ENCODE peak calls at places on chromosomes 7 and 10, in eight cellular contexts. V, R, B, L, J, S, F and X are unnamed samples.

GRCh38 chr10:126438407-126438783 is 50.1 kb upstream of the ADAM12 start:
- DNase-seq in S (no peak), B (no peak), L (no peak), F (no peak), R (no peak), J (no peak), V (no peak), X (no peak)

GRCh38 chr7:76191783-76192240 is 9.9 kb upstream of the SRRM3 start:
- DNase-seq in S (peak), V (no peak), B (peak), R (peak), L (no peak), F (peak), J (no peak), X (peak)

GRCh38 chr10:61931620-61932332 is 30.3 kb downstream of the ARID5B start:
- DNase-seq in J (no peak), F (no peak), S (no peak), R (no peak), B (no peak), V (no peak), L (no peak), X (no peak)

GRCh38 chr7:44102846-44103565 is 1.1 kb upstream of the AEBP1 start:
- DNase-seq in L (no peak), S (no peak), V (no peak), F (no peak), B (no peak), J (no peak), R (no peak), X (no peak)

GRCh38 chr7:78095549-78095948 is 297.0 kb downstream of the PHTF2 start:
- DNase-seq in S (no peak), V (no peak), R (no peak), F (no peak), B (no peak), L (no peak), J (no peak), X (no peak)

GRCh38 chr10:131435232-131435631 is 123.7 kb upstream of the TCERG1L start:
- DNase-seq in R (no peak), B (no peak), L (no peak), J (no peak), V (no peak), S (no peak), F (no peak), X (no peak)

GRCh38 chr7:44567884-44568283 is 5.8 kb downstream of the DDX56 start:
- DNase-seq in F (no peak), J (no peak), S (no peak), V (no peak), B (no peak), L (no peak), R (no peak), X (no peak)

GRCh38 chr10:101780818-101781654 is 2.2 kb downstream of the NPM3 start:
- DNase-seq in B (peak), F (peak), R (peak), V (peak), J (peak), L (peak), S (peak), X (peak)

GRCh38 chr10:86648706-86649426 is 5.5 kb upstream of the OPN4 start:
- DNase-seq in B (no peak), S (no peak), J (no peak), F (no peak), L (no peak), R (no peak), V (peak), X (no peak)

GRCh38 chr10:62043493-62043938 is 142.0 kb downstream of the ARID5B start:
- DNase-seq in V (no peak), R (no peak), B (no peak), J (no peak), S (no peak), F (no peak), L (no peak), X (no peak)

GRCh38 chr7:8176370-8177081 is 85.4 kb downstream of the ICA1 start:
- DNase-seq in F (no peak), L (no peak), S (no peak), J (peak), B (no peak), V (no peak), R (no peak), X (peak)

GRCh38 chr7:44988718-44989117 is 9.9 kb upstream of the MYO1G start:
- DNase-seq in L (no peak), F (no peak), J (no peak), B (no peak), S (no peak), R (no peak), V (no peak), X (no peak)

GRCh38 chr7:143934526-143935340 is at the start of gene OR2F2:
- DNase-seq in F (no peak), R (no peak), J (no peak), B (no peak), V (no peak), S (peak), L (no peak), X (no peak)

GRCh38 chr7:127251458-127252379 is 1.0 kb downstream of the GRM8 start:
- DNase-seq in S (no peak), F (no peak), V (peak), R (peak), L (no peak), J (no peak), B (no peak), X (no peak)

GRCh38 chr7:25012254-25012653 is 32.3 kb upstream of the OSBPL3 start:
- DNase-seq in J (no peak), S (no peak), L (no peak), R (no peak), V (no peak), F (no peak), B (no peak), X (no peak)

GRCh38 chr10:132637477-132638129 is 100.0 kb downstream of the INPP5A start:
- DNase-seq in B (peak), F (peak), L (peak), R (peak), S (peak), J (peak), V (peak), X (no peak)

GRCh38 chr7:47254081-47255006 is 327.6 kb downstream of the TNS3 start:
- DNase-seq in S (peak), J (no peak), R (peak), L (no peak), B (no peak), V (peak), F (peak), X (peak)

GRCh38 chr10:30863516-30864210 is 168.0 kb downstream of the ZNF438 start:
- DNase-seq in V (no peak), R (no peak), L (no peak), J (no peak), B (no peak), F (no peak), S (no peak), X (no peak)

GRCh38 chr10:14535497-14536199 is 204.9 kb upstream of the FRMD4A start:
- DNase-seq in L (no peak), F (no peak), J (no peak), S (peak), R (no peak), V (no peak), B (no peak), X (no peak)

GRCh38 chr7:50851451-50851850 is 68.8 kb upstream of the GRB10 start:
- DNase-seq in B (no peak), L (no peak), F (no peak), S (no peak), J (no peak), V (no peak), R (no peak), X (no peak)

GRCh38 chr7:34320926-34321609 is 336.9 kb upstream of the NPSR1 start:
- DNase-seq in V (peak), F (peak), R (peak), B (peak), S (peak), L (peak), J (peak), X (peak)

GRCh38 chr10:91006001-91006751 is 85.3 kb upstream of the ANKRD1 start:
- DNase-seq in F (peak), V (peak), B (peak), R (peak), J (peak), S (peak), L (peak), X (peak)

GRCh38 chr10:5951167-5951711 is 26.1 kb downstream of the IL15RA start:
- DNase-seq in L (no peak), J (no peak), S (no peak), B (no peak), R (no peak), V (no peak), F (no peak), X (peak)

GRCh38 chr10:69428138-69428537 is 11.4 kb upstream of the TACR2 start:
- DNase-seq in V (no peak), B (no peak), L (no peak), S (no peak), R (no peak), F (no peak), J (no peak), X (no peak)
- TF ChIP-seq REST in V (no peak), B (no peak), L (no peak), S (no peak), R (no peak), F (no peak), J (no peak), X (no peak)

GRCh38 chr7:99579281-99579955 is 18.6 kb upstream of the TMEM225B start:
- DNase-seq in J (no peak), F (no peak), B (no peak), V (no peak), R (no peak), S (no peak), L (no peak), X (no peak)
- H3K4me3 ChIP-seq in J (peak), F (no peak), B (no peak), V (no peak), R (peak), S (no peak), L (peak), X (no peak)

DNA sequence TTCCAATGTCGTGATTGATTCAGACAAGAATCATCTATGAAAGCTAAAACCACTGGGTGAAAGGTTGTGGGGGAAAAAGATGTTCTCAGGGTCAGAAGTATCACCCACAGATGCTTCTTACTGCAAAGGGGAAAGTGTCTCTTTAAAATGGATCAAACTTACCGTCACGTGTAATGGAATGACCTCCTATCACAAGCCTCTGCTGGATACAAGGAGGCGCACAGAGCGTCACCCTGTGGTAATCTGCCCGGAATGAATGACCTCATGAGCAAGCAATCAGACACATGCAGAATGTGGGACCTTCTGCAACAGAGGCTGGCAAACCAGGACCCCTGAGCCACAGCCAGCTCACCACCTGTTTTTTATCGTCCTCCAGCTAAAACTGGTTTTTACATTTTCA is 33.0 kb downstream of the WIPF3 start:
- DNase-seq in S (peak), B (no peak), V (peak), J (no peak), R (no peak), F (peak), L (no peak), X (no peak)
- TF ChIP-seq REST in S (no peak), B (no peak), V (no peak), J (no peak), R (no peak), F (no peak), L (no peak), X (no peak)

GRCh38 chr10:89838002-89838615 is 136.7 kb downstream of the KIF20B start:
- DNase-seq in S (no peak), B (no peak), F (no peak), L (no peak), R (peak), J (no peak), V (no peak), X (no peak)
- H3K4me3 ChIP-seq in S (no peak), B (no peak), F (no peak), L (no peak), R (peak), J (peak), V (no peak), X (peak)

GRCh38 chr10:58175990-58176910 is 91.4 kb downstream of the IPMK start:
- DNase-seq in B (no peak), J (no peak), V (no peak), F (peak), S (no peak), L (no peak), R (peak), X (no peak)
- TF ChIP-seq REST in B (peak), J (peak), V (peak), F (peak), S (peak), L (peak), R (peak), X (peak)